ENCODE peak calls at places on chromosomes 13 and 19, in ten cellular contexts. A, K, U, L, F, C, Q, N, H and S are unnamed samples.

GRCh38 chr13:40403509-40404241 is 262.8 kb downstream of the FOXO1 start:
- DNase-seq in A (no peak), K (no peak), U (no peak), L (no peak), F (no peak), C (no peak), Q (no peak), N (no peak), H (no peak), S (no peak)

GRCh38 chr19:53865918-53866696 is 1.6 kb upstream of the MYADM start:
- DNase-seq in A (peak), K (peak), U (peak), L (peak), F (peak), C (peak), Q (peak), N (peak), H (no peak), S (no peak)

GRCh38 chr13:72403396-72404010 is 323.9 kb downstream of the MZT1 start:
- DNase-seq in A (no peak), K (no peak), U (no peak), L (no peak), F (no peak), C (no peak), Q (no peak), N (no peak), H (no peak), S (no peak)

GRCh38 chr19:15330801-15331418 is 1.4 kb downstream of the BRD4 start:
- DNase-seq in A (no peak), K (no peak), U (peak), L (no peak), F (peak), C (no peak), Q (no peak), N (peak), H (peak), S (peak)

GRCh38 chr19:54959840-54960239 is 6.3 kb upstream of the NLRP2 start:
- DNase-seq in A (no peak), K (no peak), U (no peak), L (no peak), F (no peak), C (no peak), Q (peak), N (no peak), H (no peak), S (no peak)

GRCh38 chr13:28037399-28037798 is 48.9 kb upstream of the URAD start:
- DNase-seq in A (no peak), K (no peak), U (no peak), L (no peak), F (peak), C (no peak), Q (no peak), N (peak), H (no peak), S (no peak)

GRCh38 chr13:51192348-51192747 is 29.9 kb upstream of the FAM124A start:
- DNase-seq in A (no peak), K (no peak), U (peak), L (no peak), F (no peak), C (no peak), Q (no peak), N (no peak), H (no peak), S (no peak)

GRCh38 chr13:98504371-98504963 is 72.4 kb downstream of the STK24 start:
- DNase-seq in A (no peak), K (no peak), U (no peak), L (no peak), F (no peak), C (no peak), Q (no peak), N (no peak), H (no peak), S (no peak)

GRCh38 chr19:43913383-43913782 is 21.7 kb downstream of the ZNF45 start:
- DNase-seq in A (no peak), K (no peak), U (no peak), L (no peak), F (no peak), C (no peak), Q (no peak), N (no peak), H (no peak), S (no peak)

GRCh38 chr19:55460670-55461258 is 678 bp downstream of the ISOC2 start:
- DNase-seq in A (peak), K (no peak), U (peak), L (peak), F (peak), C (peak), Q (peak), N (peak), H (peak), S (no peak)

GRCh38 chr19:29550896-29551295 is 25.1 kb downstream of the VSTM2B start:
- DNase-seq in A (no peak), K (peak), U (no peak), L (no peak), F (no peak), C (no peak), Q (no peak), N (no peak), H (no peak), S (no peak)

GRCh38 chr13:82477436-82477835 is 1404.8 kb downstream of the SLITRK1 start:
- DNase-seq in A (no peak), K (no peak), U (no peak), L (no peak), F (no peak), C (no peak), Q (no peak), N (no peak), H (no peak), S (no peak)

GRCh38 chr13:108306768-108307332 is 37.3 kb downstream of the TNFSF13B start:
- DNase-seq in A (no peak), K (no peak), U (no peak), L (no peak), F (no peak), C (no peak), Q (no peak), N (no peak), H (no peak), S (no peak)

GRCh38 chr13:105363747-105364177 is 1171.7 kb downstream of the EFNB2 start:
- DNase-seq in A (no peak), K (no peak), U (peak), L (no peak), F (no peak), C (no peak), Q (no peak), N (no peak), H (no peak), S (no peak)

GRCh38 chr19:31113250-31113685 is 236.0 kb downstream of the TSHZ3 start:
- DNase-seq in A (no peak), K (no peak), U (peak), L (no peak), F (peak), C (no peak), Q (no peak), N (peak), H (peak), S (no peak)

GRCh38 chr13:75792526-75793187 is 156.5 kb downstream of the LMO7 start:
- DNase-seq in A (no peak), K (no peak), U (peak), L (peak), F (peak), C (no peak), Q (no peak), N (no peak), H (no peak), S (no peak)

GRCh38 chr19:3575949-3576673 is 3.4 kb downstream of the HMG20B start:
- DNase-seq in A (no peak), K (no peak), U (no peak), L (no peak), F (no peak), C (no peak), Q (no peak), N (no peak), H (no peak), S (no peak)
- H3K4me3 ChIP-seq in A (no peak), K (peak), U (no peak), L (peak), F (no peak), C (peak), Q (no peak), N (no peak), H (no peak), S (peak)

DNA sequence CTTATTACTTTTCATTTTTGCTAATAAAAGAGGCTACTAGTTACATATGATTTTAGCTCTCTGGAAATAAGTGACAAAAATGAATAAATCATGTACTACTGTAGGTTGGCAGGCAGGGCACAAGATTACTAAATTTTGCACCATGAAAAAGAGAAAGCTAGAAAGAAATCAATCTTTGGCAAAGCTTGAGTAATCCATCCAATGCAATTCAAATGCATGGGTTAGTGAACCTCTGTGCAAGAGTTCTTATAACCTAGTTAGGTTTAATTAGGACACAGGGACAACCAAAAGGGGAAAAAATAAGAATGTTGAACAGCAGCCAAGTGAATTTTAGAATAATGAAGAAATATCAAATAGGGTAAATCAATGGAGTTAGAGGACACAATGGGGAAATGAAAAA is 305.5 kb downstream of the DCT start:
- DNase-seq in A (no peak), K (no peak), U (no peak), L (no peak), F (no peak), C (no peak), Q (no peak), N (no peak), H (no peak), S (no peak)
- H3K4me3 ChIP-seq in A (no peak), K (no peak), U (no peak), L (no peak), F (no peak), C (no peak), Q (no peak), N (no peak), H (no peak), S (no peak)

GRCh38 chr13:33367186-33367895 is 81.8 kb upstream of the STARD13 start:
- DNase-seq in A (no peak), K (no peak), U (peak), L (no peak), F (no peak), C (no peak), Q (no peak), N (no peak), H (no peak), S (no peak)
- H3K4me3 ChIP-seq in A (no peak), K (no peak), U (no peak), L (no peak), F (no peak), C (no peak), Q (no peak), N (no peak), H (no peak), S (no peak)

DNA sequence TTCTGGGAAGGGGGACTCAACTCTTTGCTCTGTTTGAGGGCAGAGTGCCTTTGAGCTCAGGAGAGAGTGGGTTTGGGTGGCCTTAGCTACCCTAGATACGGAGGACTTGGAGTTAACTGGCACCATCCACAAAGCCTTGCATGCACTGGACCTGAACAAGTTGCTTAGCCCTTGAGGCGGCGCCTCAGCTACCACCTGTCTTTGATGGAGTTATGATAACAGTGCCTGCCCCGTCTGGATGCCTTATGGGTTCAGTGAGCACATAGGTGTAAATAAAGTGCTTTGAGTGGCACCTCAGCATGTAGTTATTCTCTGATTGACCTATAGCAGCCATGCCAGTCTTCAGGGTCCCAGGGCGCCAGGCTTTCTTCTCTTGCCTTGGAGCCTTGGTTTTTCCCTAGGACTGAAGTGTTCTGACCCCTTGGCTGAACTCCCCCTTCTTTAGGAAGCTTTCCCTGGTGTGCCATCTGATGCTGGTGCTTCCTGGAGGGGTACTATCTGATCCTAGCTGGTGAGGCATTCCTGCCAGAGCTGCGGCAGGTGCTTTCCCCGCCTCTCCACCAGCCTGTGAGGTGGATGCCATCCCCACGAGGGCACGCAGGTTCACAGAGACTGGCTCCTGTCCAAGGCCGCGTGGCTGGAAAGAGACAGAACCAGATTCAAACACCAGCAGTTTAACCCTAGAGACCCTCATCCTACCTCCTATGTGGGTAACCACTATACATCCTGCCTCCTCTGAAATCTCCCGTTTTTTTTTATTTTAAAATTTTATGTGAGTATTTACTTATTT is 5.8 kb downstream of the BCKDHA start:
- DNase-seq in A (no peak), K (no peak), U (no peak), L (no peak), F (no peak), C (no peak), Q (no peak), N (no peak), H (no peak), S (no peak)
- H3K4me3 ChIP-seq in A (no peak), K (no peak), U (no peak), L (no peak), F (no peak), C (no peak), Q (no peak), N (no peak), H (no peak), S (no peak)

DNA sequence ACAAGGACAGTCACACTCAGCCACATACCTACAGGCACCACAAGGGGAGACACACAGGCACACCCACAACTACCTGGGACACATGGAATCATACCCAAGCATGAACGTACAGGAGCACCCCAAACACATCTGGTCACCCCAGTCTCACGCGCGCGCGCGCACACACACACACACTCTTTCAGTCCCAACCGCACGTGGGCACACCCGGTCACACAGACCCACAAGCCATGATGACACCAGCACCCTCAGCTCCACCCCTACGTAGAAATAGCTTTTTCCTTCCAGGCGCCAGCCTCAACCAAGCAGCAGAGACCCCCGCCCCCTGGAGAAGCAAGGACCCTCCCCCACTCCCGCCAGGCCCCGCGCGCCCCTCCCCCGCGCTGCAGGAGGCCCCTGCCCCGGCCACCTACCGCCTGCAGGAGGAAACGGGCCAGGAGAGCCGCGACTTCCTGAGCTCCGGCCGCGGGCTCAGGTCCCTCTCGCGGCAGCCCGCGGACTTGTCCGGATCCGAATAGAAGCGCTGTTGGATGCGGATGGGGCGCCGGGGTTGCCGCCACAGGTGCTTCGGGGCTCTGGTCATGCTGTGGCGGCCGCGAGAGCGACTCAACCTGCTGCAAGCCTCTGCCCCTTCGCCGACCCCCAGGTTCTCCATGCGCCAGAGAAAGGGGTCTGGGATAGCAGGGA is 6.4 kb upstream of the PDE4C start:
- DNase-seq in A (no peak), K (no peak), U (no peak), L (no peak), F (no peak), C (peak), Q (no peak), N (no peak), H (no peak), S (no peak)
- H3K4me3 ChIP-seq in A (no peak), K (peak), U (no peak), L (no peak), F (no peak), C (peak), Q (no peak), N (no peak), H (no peak), S (no peak)

GRCh38 chr13:110372676-110373075 is 65.6 kb downstream of the COL4A2 start:
- DNase-seq in A (no peak), K (no peak), U (no peak), L (no peak), F (no peak), C (no peak), Q (no peak), N (no peak), H (no peak), S (no peak)

GRCh38 chr13:110374644-110375370 is 67.7 kb downstream of the COL4A2 start:
- DNase-seq in A (no peak), K (no peak), U (no peak), L (no peak), F (no peak), C (no peak), Q (no peak), N (no peak), H (no peak), S (no peak)

GRCh38 chr13:110371550-110372465 is 64.7 kb downstream of the COL4A2 start:
- DNase-seq in A (no peak), K (no peak), U (peak), L (no peak), F (peak), C (no peak), Q (peak), N (no peak), H (no peak), S (no peak)

GRCh38 chr13:110376120-110376519 is 69.0 kb downstream of the COL4A2 start:
- DNase-seq in A (no peak), K (no peak), U (no peak), L (no peak), F (no peak), C (no peak), Q (no peak), N (no peak), H (no peak), S (no peak)

DNA sequence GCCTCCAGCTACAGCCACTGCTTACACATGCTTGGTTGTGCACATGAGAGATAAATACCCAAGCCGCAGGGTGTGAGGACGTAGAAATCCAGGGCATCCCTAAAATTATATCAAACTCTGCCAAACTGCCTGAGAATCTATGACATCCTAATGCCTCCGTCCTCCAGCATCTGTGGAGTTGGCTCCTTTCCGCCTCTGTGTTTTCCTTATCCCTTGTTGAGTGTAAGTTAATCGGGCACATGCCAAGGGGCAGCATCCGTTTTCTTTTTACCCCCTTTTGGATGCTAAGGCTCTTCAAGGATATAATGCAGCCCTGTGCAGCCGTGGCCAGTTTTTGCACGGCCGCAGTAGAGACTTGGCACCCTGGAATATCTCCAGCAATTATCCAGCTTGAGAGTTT is 66.5 kb downstream of the COL4A2 start:
- DNase-seq in A (no peak), K (no peak), U (peak), L (no peak), F (no peak), C (no peak), Q (no peak), N (no peak), H (no peak), S (no peak)
- H3K4me3 ChIP-seq in A (no peak), K (no peak), U (no peak), L (no peak), F (no peak), C (no peak), Q (no peak), N (no peak), H (no peak), S (no peak)

GRCh38 chr13:109835321-109835720 is 48.9 kb upstream of the IRS2 start:
- DNase-seq in A (no peak), K (no peak), U (no peak), L (no peak), F (peak), C (no peak), Q (no peak), N (no peak), H (no peak), S (no peak)

GRCh38 chr13:109836629-109837607 is 50.5 kb upstream of the IRS2 start:
- DNase-seq in A (no peak), K (no peak), U (no peak), L (no peak), F (no peak), C (no peak), Q (no peak), N (no peak), H (no peak), S (no peak)

GRCh38 chr13:109833940-109834339 is 47.6 kb upstream of the IRS2 start:
- DNase-seq in A (no peak), K (no peak), U (no peak), L (no peak), F (no peak), C (no peak), Q (no peak), N (no peak), H (no peak), S (no peak)

DNA sequence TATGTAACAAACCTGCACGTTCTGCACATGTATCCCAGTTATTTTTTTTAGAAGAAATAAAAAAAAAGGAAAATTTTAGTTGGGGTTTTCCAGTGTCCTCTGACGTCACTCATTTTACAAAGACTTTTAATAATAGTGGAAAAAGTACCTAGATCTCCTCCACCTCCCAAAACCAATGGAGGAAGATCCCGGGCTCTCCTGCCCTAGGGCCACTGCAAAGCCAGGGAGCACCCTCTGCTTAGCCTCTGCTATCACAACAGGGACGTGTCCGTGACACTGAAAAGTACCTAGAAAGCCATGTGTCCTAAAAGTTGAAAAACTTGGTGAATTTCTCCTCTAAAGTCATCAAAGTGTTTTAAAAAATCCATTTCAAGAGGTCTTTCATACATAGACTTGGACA is 46.7 kb upstream of the IRS2 start:
- DNase-seq in A (no peak), K (no peak), U (no peak), L (no peak), F (no peak), C (no peak), Q (no peak), N (no peak), H (no peak), S (no peak)
- H3K4me3 ChIP-seq in A (no peak), K (no peak), U (no peak), L (no peak), F (no peak), C (no peak), Q (no peak), N (no peak), H (no peak), S (no peak)

GRCh38 chr13:90702050-90702449 is 645.4 kb upstream of the MIR17HG start:
- DNase-seq in A (no peak), K (no peak), U (no peak), L (no peak), F (no peak), C (no peak), Q (no peak), N (no peak), H (no peak), S (no peak)

GRCh38 chr13:90700340-90700739 is 647.1 kb upstream of the MIR17HG start:
- DNase-seq in A (no peak), K (no peak), U (no peak), L (no peak), F (no peak), C (no peak), Q (no peak), N (no peak), H (no peak), S (no peak)

GRCh38 chr13:90701264-90701663 is 646.2 kb upstream of the MIR17HG start:
- DNase-seq in A (no peak), K (no peak), U (no peak), L (no peak), F (no peak), C (no peak), Q (no peak), N (no peak), H (no peak), S (no peak)

GRCh38 chr13:90696254-90696653 is 651.2 kb upstream of the MIR17HG start:
- DNase-seq in A (no peak), K (no peak), U (peak), L (no peak), F (peak), C (no peak), Q (no peak), N (peak), H (no peak), S (peak)

DNA sequence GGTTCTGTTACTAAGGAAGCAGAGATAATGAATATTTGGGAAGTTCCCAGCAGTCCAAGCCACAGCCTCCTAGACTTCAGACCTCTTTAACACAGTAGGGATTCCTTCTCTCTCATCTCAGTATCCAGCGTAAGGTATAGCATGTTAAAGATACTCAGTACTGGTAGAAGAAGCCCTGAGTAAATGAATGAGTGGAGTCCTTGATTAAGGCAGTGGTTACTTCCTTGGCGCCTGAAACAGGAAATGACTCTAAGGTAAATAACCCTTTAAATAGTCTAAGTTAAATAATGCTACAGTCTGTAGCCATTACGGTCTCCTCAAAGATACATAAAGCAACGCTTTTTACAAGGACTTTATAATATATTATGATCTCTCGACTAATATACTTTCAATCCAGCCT is 650.8 kb upstream of the MIR17HG start:
- DNase-seq in A (no peak), K (no peak), U (no peak), L (no peak), F (peak), C (no peak), Q (no peak), N (peak), H (no peak), S (no peak)
- H3K4me3 ChIP-seq in A (no peak), K (no peak), U (no peak), L (no peak), F (no peak), C (no peak), Q (no peak), N (peak), H (no peak), S (no peak)